ENCODE peak calls at places on chromosomes 1 and 21, in five cellular contexts. L, Q, B, N and K are unnamed samples.

GRCh38 chr1:242890211-242890741 is 364.8 kb downstream of the CEP170 start:
- DNase-seq in Q (no peak), B (peak; percentile 85), L (peak; percentile 80), N (no peak), K (peak; percentile 11)

GRCh38 chr1:203289281-203289981 is 15.9 kb upstream of the BTG2 start:
- DNase-seq in Q (no peak), L (no peak), N (no peak), B (no peak), K (no peak)

GRCh38 chr21:46397211-46397905 is 61.3 kb upstream of the DIP2A start:
- DNase-seq in Q (no peak), B (no peak), L (no peak), N (no peak), K (no peak)

GRCh38 chr1:154998201-154998780 is 4.3 kb upstream of the ZBTB7B start:
- DNase-seq in B (no peak), N (no peak), L (peak; percentile 40), Q (no peak), K (no peak)

GRCh38 chr1:93641527-93641926 is 40.1 kb downstream of the BCAR3 start:
- DNase-seq in N (no peak), L (no peak), Q (no peak), B (no peak), K (no peak)

GRCh38 chr1:219576931-219577330 is 36.0 kb downstream of the ZC3H11B start:
- DNase-seq in Q (no peak), B (no peak), L (no peak), N (no peak), K (no peak)

GRCh38 chr1:119582801-119583200 is 65.3 kb downstream of the ZNF697 start:
- DNase-seq in N (no peak), Q (peak; percentile 81), B (peak; percentile 79), L (peak; percentile 92), K (no peak)

GRCh38 chr1:181028241-181029014 is 5.4 kb upstream of the MR1 start:
- DNase-seq in Q (no peak), L (no peak), N (no peak), B (no peak), K (no peak)

GRCh38 chr1:90850181-90850924 is 133.3 kb upstream of the BARHL2 start:
- DNase-seq in L (peak; percentile 59), Q (peak; percentile 52), B (peak; percentile 38), N (no peak), K (no peak)

GRCh38 chr21:41487082-41487481 is 20.9 kb downstream of the TMPRSS2 start:
- DNase-seq in B (no peak), Q (peak; percentile 48), L (no peak), N (no peak), K (no peak)

GRCh38 chr1:240854367-240854766 is 242.4 kb upstream of the GREM2 start:
- DNase-seq in B (no peak), N (no peak), L (no peak), Q (no peak), K (no peak)

GRCh38 chr1:198125995-198126758 is 30.6 kb upstream of the NEK7 start:
- DNase-seq in B (no peak), N (no peak), Q (no peak), L (no peak), K (no peak)

GRCh38 chr1:230286890-230287269 is 139.3 kb downstream of the PGBD5 start:
- DNase-seq in Q (no peak), B (no peak), L (no peak), N (no peak), K (no peak)

GRCh38 chr1:193143285-193143684 is 21.5 kb downstream of the CDC73 start:
- DNase-seq in L (no peak), N (no peak), Q (peak; percentile 37), B (no peak), K (no peak)

GRCh38 chr21:39630191-39630591 is 17.5 kb downstream of the B3GALT5 start:
- DNase-seq in B (no peak), Q (no peak), N (no peak), L (no peak), K (no peak)

GRCh38 chr21:21200103-21200938 is 202.1 kb downstream of the NCAM2 start:
- DNase-seq in B (no peak), N (peak; percentile 36), Q (no peak), L (no peak), K (no peak)

GRCh38 chr21:34695434-34695833 is 26.6 kb downstream of the CLIC6 start:
- DNase-seq in L (no peak), B (no peak), Q (no peak), N (no peak), K (no peak)

GRCh38 chr21:31531967-31532366 is 127.5 kb upstream of the SOD1 start:
- DNase-seq in Q (peak; percentile 69), B (no peak), L (no peak), N (no peak), K (no peak)

GRCh38 chr1:6601865-6602668 is 602 bp downstream of the KLHL21 start:
- DNase-seq in Q (peak; percentile 85), L (peak; percentile 55), B (peak; percentile 29), N (no peak), K (no peak)

GRCh38 chr1:152646656-152647055 is 16.5 kb upstream of the LCE2D start:
- DNase-seq in L (no peak), Q (no peak), N (no peak), B (no peak), K (no peak)

GRCh38 chr1:15337656-15338402 is 71.9 kb upstream of the EFHD2 start:
- DNase-seq in Q (no peak), N (peak; percentile 38), B (no peak), L (no peak), K (no peak)

GRCh38 chr1:95636897-95637296 is 402.9 kb downstream of the RWDD3 start:
- DNase-seq in L (no peak), Q (no peak), N (no peak), B (no peak), K (no peak)